ENCODE peak calls at places on chromosomes 1 and 21, in six cellular contexts. One of them, this sample, is unnamed.

GRCh38 chr1:35931424-35932157 is 686 bp downstream of the AGO3 start:
- DNase-seq in activated naive CD4-positive, alpha-beta T cell: no peak
- DNase-seq in GM19239: no peak
- DNase-seq in SW480: peak
- DNase-seq in thyroid gland: peak
- DNase-seq in EH: peak
- DNase-seq in this sample: no peak

GRCh38 chr21:44473915-44474555 is 18.7 kb downstream of the LRRC3 start:
- DNase-seq in thyroid gland: no peak
- DNase-seq in SW480: no peak
- DNase-seq in GM19239: no peak
- DNase-seq in EH: no peak
- DNase-seq in activated naive CD4-positive, alpha-beta T cell: no peak
- DNase-seq in this sample: peak

GRCh38 chr1:6554907-6555778 is at the start of gene TAS1R1:
- DNase-seq in activated naive CD4-positive, alpha-beta T cell: no peak
- DNase-seq in GM19239: no peak
- DNase-seq in EH: peak
- DNase-seq in thyroid gland: peak
- DNase-seq in SW480: no peak
- DNase-seq in this sample: peak

GRCh38 chr1:55155522-55155921 is 59.6 kb downstream of the USP24 start:
- DNase-seq in GM19239: no peak
- DNase-seq in activated naive CD4-positive, alpha-beta T cell: no peak
- DNase-seq in thyroid gland: no peak
- DNase-seq in EH: peak
- DNase-seq in SW480: no peak
- DNase-seq in this sample: no peak

GRCh38 chr1:224579526-224579925 is 36.6 kb upstream of the CNIH3 start:
- DNase-seq in activated naive CD4-positive, alpha-beta T cell: no peak
- DNase-seq in EH: peak
- DNase-seq in thyroid gland: no peak
- DNase-seq in SW480: peak
- DNase-seq in GM19239: no peak
- DNase-seq in this sample: no peak

GRCh38 chr1:65564493-65564892 is 144.0 kb downstream of the LEPR start:
- DNase-seq in thyroid gland: no peak
- DNase-seq in SW480: no peak
- DNase-seq in EH: no peak
- DNase-seq in activated naive CD4-positive, alpha-beta T cell: no peak
- DNase-seq in GM19239: no peak
- DNase-seq in this sample: no peak

GRCh38 chr1:154295408-154296235 is 23.2 kb downstream of the HAX1 start:
- DNase-seq in GM19239: no peak
- DNase-seq in EH: peak
- DNase-seq in SW480: peak
- DNase-seq in thyroid gland: no peak
- DNase-seq in activated naive CD4-positive, alpha-beta T cell: no peak
- DNase-seq in this sample: no peak

GRCh38 chr1:33612877-33613487 is 140.5 kb downstream of the ZSCAN20 start:
- DNase-seq in thyroid gland: peak
- DNase-seq in activated naive CD4-positive, alpha-beta T cell: no peak
- DNase-seq in SW480: peak
- DNase-seq in EH: peak
- DNase-seq in GM19239: peak
- DNase-seq in this sample: no peak

GRCh38 chr1:171718216-171718615 is 23.6 kb downstream of the VAMP4 start:
- DNase-seq in SW480: no peak
- DNase-seq in GM19239: no peak
- DNase-seq in activated naive CD4-positive, alpha-beta T cell: no peak
- DNase-seq in thyroid gland: no peak
- DNase-seq in EH: peak
- DNase-seq in this sample: no peak

GRCh38 chr1:54490361-54491248 is 57.4 kb upstream of the ACOT11 start:
- DNase-seq in thyroid gland: peak
- DNase-seq in EH: no peak
- DNase-seq in activated naive CD4-positive, alpha-beta T cell: no peak
- DNase-seq in GM19239: no peak
- DNase-seq in SW480: no peak
- DNase-seq in this sample: no peak

GRCh38 chr1:19453843-19454242 is 31.5 kb downstream of the CAPZB start:
- DNase-seq in GM19239: no peak
- DNase-seq in EH: no peak
- DNase-seq in activated naive CD4-positive, alpha-beta T cell: no peak
- DNase-seq in thyroid gland: no peak
- DNase-seq in SW480: no peak
- DNase-seq in this sample: no peak

GRCh38 chr21:42640486-42640885 is 12.9 kb upstream of the PDE9A start:
- DNase-seq in GM19239: no peak
- DNase-seq in activated naive CD4-positive, alpha-beta T cell: no peak
- DNase-seq in SW480: no peak
- DNase-seq in EH: no peak
- DNase-seq in thyroid gland: peak
- DNase-seq in this sample: no peak

GRCh38 chr1:26049531-26050254 is 3.8 kb upstream of the SLC30A2 start:
- DNase-seq in EH: peak
- DNase-seq in activated naive CD4-positive, alpha-beta T cell: no peak
- DNase-seq in thyroid gland: peak
- DNase-seq in GM19239: no peak
- DNase-seq in SW480: no peak
- DNase-seq in this sample: no peak

GRCh38 chr1:184388671-184389292 is 2.0 kb downstream of the C1orf21 start:
- DNase-seq in thyroid gland: no peak
- DNase-seq in SW480: no peak
- DNase-seq in EH: peak
- DNase-seq in GM19239: no peak
- DNase-seq in activated naive CD4-positive, alpha-beta T cell: no peak
- DNase-seq in this sample: no peak

GRCh38 chr1:94947453-94947852 is 20.5 kb upstream of the CNN3 start:
- DNase-seq in SW480: no peak
- DNase-seq in thyroid gland: no peak
- DNase-seq in GM19239: no peak
- DNase-seq in EH: peak
- DNase-seq in activated naive CD4-positive, alpha-beta T cell: no peak
- DNase-seq in this sample: no peak